ENCODE peak calls at places on chromosomes 12 and 14, in eight cellular contexts. W, F, Q, D, O, P, A and E are unnamed samples.

GRCh38 chr12:3869860-3870259 is 3.3 kb downstream of the PARP11 start:
- DNase-seq in W (no peak), F (no peak), Q (no peak), D (no peak), O (no peak), P (no peak), A (no peak), E (no peak)

GRCh38 chr12:58242803-58243628 is 301.6 kb downstream of the ATP23 start:
- DNase-seq in W (no peak), F (no peak), Q (no peak), D (no peak), O (no peak), P (no peak), A (no peak), E (no peak)

GRCh38 chr12:94558612-94559011 is 91.7 kb downstream of the TMCC3 start:
- DNase-seq in W (no peak), F (no peak), Q (no peak), D (no peak), O (no peak), P (no peak), A (no peak), E (no peak)

GRCh38 chr14:46197856-46198255 is 453.7 kb downstream of the RPL10L start:
- DNase-seq in W (no peak), F (no peak), Q (no peak), D (no peak), O (no peak), P (no peak), A (no peak), E (no peak)

GRCh38 chr14:57560681-57561080 is 67.0 kb upstream of the CCDC198 start:
- DNase-seq in W (no peak), F (no peak), Q (no peak), D (no peak), O (no peak), P (no peak), A (no peak), E (no peak)

GRCh38 chr14:67566908-67567307 is 33.2 kb downstream of the PIGH start:
- DNase-seq in W (peak), F (no peak), Q (peak), D (no peak), O (peak), P (no peak), A (no peak), E (no peak)

GRCh38 chr12:38911611-38912010 is 6.2 kb upstream of the CPNE8 start:
- DNase-seq in W (peak), F (no peak), Q (no peak), D (no peak), O (no peak), P (no peak), A (no peak), E (no peak)

GRCh38 chr12:77190022-77190421 is 124.7 kb upstream of the E2F7 start:
- DNase-seq in W (peak), F (peak), Q (no peak), D (no peak), O (peak), P (no peak), A (no peak), E (no peak)

GRCh38 chr12:11718768-11719253 is 69.3 kb downstream of the ETV6 start:
- DNase-seq in W (peak), F (no peak), Q (no peak), D (no peak), O (peak), P (no peak), A (no peak), E (no peak)

GRCh38 chr14:106318700-106319099 is 792.3 kb downstream of the TMEM121 start:
- DNase-seq in W (no peak), F (no peak), Q (no peak), D (no peak), O (no peak), P (no peak), A (no peak), E (no peak)

GRCh38 chr12:114938487-114939210 is 254.7 kb upstream of the TBX3 start:
- DNase-seq in W (no peak), F (no peak), Q (no peak), D (no peak), O (no peak), P (no peak), A (no peak), E (no peak)

GRCh38 chr12:50765325-50765911 is 1.5 kb downstream of the ATF1 start:
- DNase-seq in W (peak), F (no peak), Q (no peak), D (no peak), O (peak), P (peak), A (no peak), E (no peak)

GRCh38 chr12:88132387-88132786 is 9.5 kb downstream of the CEP290 start:
- DNase-seq in W (no peak), F (no peak), Q (no peak), D (no peak), O (no peak), P (no peak), A (no peak), E (no peak)

GRCh38 chr14:100142073-100143040 is 17.1 kb downstream of the DEGS2 start:
- DNase-seq in W (peak), F (no peak), Q (no peak), D (no peak), O (no peak), P (peak), A (no peak), E (no peak)

GRCh38 chr14:101407328-101407727 is 154.0 kb upstream of the DIO3 start:
- DNase-seq in W (no peak), F (no peak), Q (no peak), D (no peak), O (no peak), P (no peak), A (no peak), E (no peak)

GRCh38 chr12:71475280-71475679 is 35.7 kb downstream of the LGR5 start:
- DNase-seq in W (no peak), F (no peak), Q (peak), D (no peak), O (no peak), P (no peak), A (no peak), E (no peak)

GRCh38 chr12:5614206-5614605 is 182.3 kb downstream of the NTF3 start:
- DNase-seq in W (no peak), F (no peak), Q (no peak), D (no peak), O (no peak), P (no peak), A (no peak), E (no peak)

GRCh38 chr12:96094201-96094600 is 58.8 kb upstream of the LTA4H start:
- DNase-seq in W (peak), F (no peak), Q (no peak), D (no peak), O (no peak), P (no peak), A (no peak), E (no peak)

GRCh38 chr12:64682572-64683277 is 72.4 kb downstream of the RASSF3 start:
- DNase-seq in W (no peak), F (peak), Q (peak), D (no peak), O (peak), P (no peak), A (no peak), E (no peak)

GRCh38 chr12:11896530-11896929 is 174.2 kb upstream of the BCL2L14 start:
- DNase-seq in W (no peak), F (no peak), Q (no peak), D (no peak), O (no peak), P (no peak), A (no peak), E (no peak)

GRCh38 chr12:75511116-75512048 is at the start of gene KRR1:
- DNase-seq in W (peak), F (peak), Q (peak), D (peak), O (peak), P (peak), A (peak), E (peak)

GRCh38 chr14:100559455-100559854 is 27.8 kb downstream of the BEGAIN start:
- DNase-seq in W (no peak), F (no peak), Q (no peak), D (no peak), O (no peak), P (no peak), A (no peak), E (no peak)

GRCh38 chr14:65847065-65847847 is 434.7 kb downstream of the FUT8 start:
- DNase-seq in W (no peak), F (no peak), Q (no peak), D (no peak), O (no peak), P (no peak), A (no peak), E (no peak)

GRCh38 chr12:102528111-102528510 is 47.7 kb upstream of the IGF1 start:
- DNase-seq in W (no peak), F (no peak), Q (no peak), D (no peak), O (no peak), P (no peak), A (no peak), E (no peak)

GRCh38 chr14:22107734-22108133 is 434.1 kb upstream of the OR4E1 start:
- DNase-seq in W (no peak), F (no peak), Q (no peak), D (no peak), O (no peak), P (no peak), A (no peak), E (no peak)

GRCh38 chr12:49959570-49960473 is 1.9 kb upstream of the AQP5 start:
- DNase-seq in W (peak), F (no peak), Q (no peak), D (no peak), O (no peak), P (peak), A (no peak), E (no peak)

GRCh38 chr14:99575043-99576023 is 28.7 kb downstream of the CCDC85C start:
- DNase-seq in W (peak), F (no peak), Q (no peak), D (no peak), O (no peak), P (peak), A (no peak), E (no peak)

GRCh38 chr12:22230280-22230794 is 104.2 kb downstream of the ST8SIA1 start:
- DNase-seq in W (peak), F (peak), Q (no peak), D (no peak), O (peak), P (no peak), A (no peak), E (no peak)

GRCh38 chr12:117518594-117519270 is 157.3 kb upstream of the NOS1 start:
- DNase-seq in W (no peak), F (no peak), Q (no peak), D (no peak), O (no peak), P (peak), A (no peak), E (no peak)

GRCh38 chr12:107405436-107405835 is 280.2 kb upstream of the PWP1 start:
- DNase-seq in W (no peak), F (no peak), Q (no peak), D (no peak), O (no peak), P (no peak), A (no peak), E (no peak)

GRCh38 chr12:29350080-29350479 is 30.9 kb downstream of the ERGIC2 start:
- DNase-seq in W (peak), F (peak), Q (no peak), D (no peak), O (peak), P (no peak), A (no peak), E (no peak)

GRCh38 chr12:44510510-44510909 is 365.6 kb downstream of the NELL2 start:
- DNase-seq in W (no peak), F (no peak), Q (no peak), D (no peak), O (no peak), P (no peak), A (no peak), E (no peak)

GRCh38 chr14:66955159-66955558 is 234.1 kb upstream of the GARIN2 start:
- DNase-seq in W (no peak), F (no peak), Q (no peak), D (no peak), O (no peak), P (no peak), A (no peak), E (no peak)

GRCh38 chr14:32200368-32201195 is 1.3 kb upstream of the RNU6-7 start:
- DNase-seq in W (peak), F (no peak), Q (no peak), D (no peak), O (no peak), P (no peak), A (no peak), E (no peak)

GRCh38 chr12:94676922-94677321 is 26.6 kb upstream of the TMCC3 start:
- DNase-seq in W (no peak), F (no peak), Q (no peak), D (no peak), O (no peak), P (no peak), A (no peak), E (peak)

DNA sequence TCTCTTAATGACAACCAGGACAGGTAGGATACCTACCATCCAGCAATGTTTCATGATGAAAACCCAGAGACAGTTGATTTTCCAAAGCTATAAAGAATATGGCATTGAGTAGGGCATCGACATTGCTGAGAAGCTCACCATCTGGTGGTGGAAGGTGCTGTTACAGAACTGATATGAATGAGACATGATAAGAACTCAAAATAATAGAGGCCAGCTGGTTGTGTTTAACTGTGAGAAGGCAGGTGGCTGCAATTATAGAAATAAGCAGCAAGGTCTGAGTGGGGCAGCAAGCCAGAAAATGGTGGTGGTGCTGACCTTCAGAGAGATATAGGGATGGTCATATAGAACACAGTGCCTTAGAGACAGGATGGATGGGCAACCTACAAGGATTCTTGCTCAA is 449.7 kb downstream of the BTG1 start:
- DNase-seq in W (no peak), F (no peak), Q (no peak), D (no peak), O (no peak), P (no peak), A (no peak), E (no peak)
- TF ChIP-seq CTCF in W (no peak), F (no peak), Q (no peak), D (no peak), O (no peak), P (no peak), A (no peak), E (no peak)

DNA sequence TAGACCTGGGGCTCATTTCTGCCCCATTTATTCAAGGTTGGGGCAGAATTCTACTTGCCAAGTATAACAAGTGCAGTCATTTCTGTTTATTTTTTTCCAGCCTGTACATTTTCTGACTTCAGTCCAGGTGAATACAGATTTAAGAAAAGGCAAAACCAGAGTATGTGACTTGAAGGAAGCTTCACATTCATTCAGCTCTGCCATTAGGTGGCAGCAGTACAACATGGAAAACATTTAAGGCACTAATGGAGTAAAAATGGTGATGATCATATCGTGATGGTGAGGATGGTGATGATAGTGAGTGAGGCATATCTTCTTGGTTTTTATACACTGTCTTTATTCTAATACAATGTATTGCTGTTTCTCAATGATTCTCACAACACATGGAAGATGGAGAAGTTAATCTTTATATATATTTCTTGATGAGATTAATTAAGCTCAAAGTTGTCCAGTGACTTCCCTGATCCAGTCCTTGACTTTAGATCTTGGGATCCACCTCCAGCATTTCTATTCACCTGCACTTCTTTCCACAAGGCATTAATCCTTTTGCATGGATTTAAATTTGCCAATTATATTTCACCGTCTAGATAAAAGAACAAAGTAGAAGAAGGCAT is 176.7 kb upstream of the SEL1L start:
- DNase-seq in W (peak), F (peak), Q (no peak), D (no peak), O (peak), P (peak), A (no peak), E (no peak)
- TF ChIP-seq CTCF in W (peak), F (peak), Q (peak), D (peak), O (no peak), P (peak), A (peak), E (peak)

DNA sequence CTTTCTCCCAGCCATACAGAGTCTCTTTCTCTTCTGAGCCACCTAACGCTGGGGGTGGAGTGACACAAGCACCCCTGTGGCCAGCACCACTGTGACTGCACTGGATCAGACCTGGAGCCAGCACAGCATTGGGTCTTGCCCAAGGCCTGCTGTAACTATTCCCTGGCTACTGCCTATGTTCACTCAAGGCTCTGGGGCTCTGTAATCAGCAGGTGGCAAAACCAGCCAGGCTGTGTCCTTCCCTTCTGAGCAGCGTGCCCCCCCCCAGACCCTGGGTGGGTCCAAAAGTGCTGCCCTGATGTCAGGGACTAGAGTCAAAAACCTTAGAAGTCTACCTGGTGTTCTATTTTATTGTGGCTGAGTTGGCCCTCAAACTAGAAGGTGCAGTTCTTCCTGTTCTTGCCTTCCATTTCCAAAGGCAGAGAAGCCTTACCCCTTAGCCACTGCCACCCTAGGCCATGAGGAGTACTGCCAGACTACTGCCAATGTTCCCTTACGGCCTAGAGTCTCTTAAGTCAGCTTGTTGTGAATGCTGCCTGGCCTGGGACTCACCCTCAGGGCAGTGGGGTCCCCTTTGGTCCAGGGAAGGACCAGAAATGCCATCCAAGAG is 49.9 kb downstream of the PELI2 start:
- DNase-seq in W (no peak), F (no peak), Q (no peak), D (no peak), O (no peak), P (peak), A (no peak), E (no peak)
- TF ChIP-seq CTCF in W (no peak), F (no peak), Q (no peak), D (no peak), O (no peak), P (no peak), A (no peak), E (no peak)

GRCh38 chr14:73784988-73785313 is 66.7 kb upstream of the PTGR2 start:
- DNase-seq in W (no peak), F (no peak), Q (no peak), D (no peak), O (no peak), P (no peak), A (no peak), E (no peak)

GRCh38 chr14:73785336-73785833 is 66.2 kb upstream of the PTGR2 start:
- DNase-seq in W (peak), F (peak), Q (no peak), D (no peak), O (peak), P (no peak), A (no peak), E (peak)

GRCh38 chr14:73786942-73787759 is 64.5 kb upstream of the PTGR2 start:
- DNase-seq in W (no peak), F (no peak), Q (peak), D (peak), O (no peak), P (peak), A (no peak), E (no peak)

GRCh38 chr14:73786632-73786941 is 65.0 kb upstream of the PTGR2 start:
- DNase-seq in W (no peak), F (no peak), Q (no peak), D (no peak), O (peak), P (no peak), A (no peak), E (no peak)

GRCh38 chr14:73785834-73786631 is 65.6 kb upstream of the PTGR2 start:
- DNase-seq in W (peak), F (peak), Q (peak), D (peak), O (peak), P (peak), A (no peak), E (peak)
- TF ChIP-seq CTCF in W (peak), F (peak), Q (peak), D (no peak), O (peak), P (no peak), A (no peak), E (peak)

GRCh38 chr12:113049976-113050742 is 6.4 kb upstream of the DTX1 start:
- DNase-seq in W (peak), F (no peak), Q (no peak), D (no peak), O (no peak), P (no peak), A (no peak), E (no peak)
- TF ChIP-seq CTCF in W (peak), F (peak), Q (no peak), D (no peak), O (no peak), P (no peak), A (no peak), E (no peak)

GRCh38 chr14:90903101-90903500 is 86.9 kb upstream of the TTC7B start:
- DNase-seq in W (peak), F (peak), Q (no peak), D (no peak), O (peak), P (peak), A (no peak), E (no peak)
- TF ChIP-seq CTCF in W (peak), F (peak), Q (peak), D (peak), O (peak), P (peak), A (peak), E (peak)

GRCh38 chr14:52131640-52132320 is 62.9 kb upstream of the NID2 start:
- DNase-seq in W (peak), F (peak), Q (peak), D (peak), O (peak), P (peak), A (peak), E (no peak)
- TF ChIP-seq CTCF in W (peak), F (peak), Q (peak), D (peak), O (peak), P (peak), A (peak), E (no peak)

GRCh38 chr12:20475542-20475941 is 107.2 kb downstream of the PDE3A start:
- DNase-seq in W (no peak), F (no peak), Q (no peak), D (no peak), O (peak), P (no peak), A (no peak), E (no peak)
- TF ChIP-seq CTCF in W (no peak), F (no peak), Q (no peak), D (no peak), O (no peak), P (no peak), A (no peak), E (no peak)

DNA sequence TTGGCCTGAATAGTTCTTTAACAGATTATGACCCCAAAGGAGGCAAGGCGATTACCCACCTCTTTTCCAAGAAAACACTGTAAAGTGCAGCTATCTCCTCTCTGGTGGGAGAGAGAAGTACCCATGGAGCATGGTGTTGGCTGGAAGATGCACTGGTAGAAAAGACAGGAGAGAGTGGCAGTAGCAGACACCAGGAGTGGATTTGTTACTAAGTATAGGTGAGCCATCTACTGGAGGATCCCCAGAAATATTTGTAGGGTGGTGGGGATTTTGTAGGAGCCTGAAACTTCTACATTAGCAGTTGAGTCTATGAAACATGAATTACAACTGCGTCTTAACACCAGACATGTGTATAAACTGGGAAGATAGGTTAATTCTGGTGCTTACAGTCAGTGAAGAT is 148.0 kb downstream of the SLC38A4 start:
- DNase-seq in W (peak), F (peak), Q (no peak), D (no peak), O (peak), P (no peak), A (no peak), E (no peak)
- TF ChIP-seq CTCF in W (peak), F (peak), Q (no peak), D (no peak), O (no peak), P (no peak), A (peak), E (no peak)

GRCh38 chr12:82774666-82775065 is 88.0 kb downstream of the TMTC2 start:
- DNase-seq in W (no peak), F (no peak), Q (no peak), D (no peak), O (no peak), P (no peak), A (no peak), E (no peak)
- TF ChIP-seq CTCF in W (no peak), F (no peak), Q (no peak), D (no peak), O (no peak), P (no peak), A (no peak), E (no peak)